ENCODE peak calls at places on chromosomes 6 and 20, in six cellular contexts. K, X, Q, N, C and D are unnamed samples.

GRCh38 chr6:168252267-168252666 is 67.3 kb downstream of the DACT2 start:
- DNase-seq in K (no peak), X (no peak), Q (no peak), N (no peak), C (no peak), D (no peak)

GRCh38 chr6:167776906-167777645 is 49.6 kb upstream of the AFDN start:
- DNase-seq in K (no peak), X (no peak), Q (no peak), N (no peak), C (no peak), D (no peak)

GRCh38 chr6:44431118-44431725 is 43.7 kb downstream of the CDC5L start:
- DNase-seq in K (no peak), X (peak), Q (peak), N (no peak), C (no peak), D (peak)

GRCh38 chr6:95803889-95804288 is 211.9 kb upstream of the FUT9 start:
- DNase-seq in K (no peak), X (no peak), Q (no peak), N (no peak), C (no peak), D (no peak)

GRCh38 chr20:62651285-62652021 is 9.2 kb downstream of the SLCO4A1 start:
- DNase-seq in K (peak), X (no peak), Q (peak), N (peak), C (peak), D (no peak)

GRCh38 chr20:20412750-20413149 is 44.8 kb downstream of the INSM1 start:
- DNase-seq in K (no peak), X (peak), Q (no peak), N (no peak), C (no peak), D (no peak)

GRCh38 chr6:4344317-4344899 is 209.0 kb upstream of the ECI2 start:
- DNase-seq in K (no peak), X (no peak), Q (no peak), N (no peak), C (no peak), D (no peak)

GRCh38 chr20:2798095-2798805 is 2.2 kb downstream of the CPXM1 start:
- DNase-seq in K (no peak), X (no peak), Q (no peak), N (no peak), C (no peak), D (no peak)

GRCh38 chr6:128554302-128554701 is 33.9 kb upstream of the PTPRK start:
- DNase-seq in K (no peak), X (no peak), Q (peak), N (no peak), C (no peak), D (no peak)

GRCh38 chr20:56111951-56112730 is 106.8 kb upstream of the CBLN4 start:
- DNase-seq in K (no peak), X (no peak), Q (no peak), N (no peak), C (no peak), D (no peak)

GRCh38 chr20:39195495-39196129 is 233.5 kb downstream of the DHX35 start:
- DNase-seq in K (no peak), X (no peak), Q (no peak), N (no peak), C (no peak), D (no peak)

GRCh38 chr6:159017757-159018559 is 18.0 kb upstream of the RSPH3 start:
- DNase-seq in K (no peak), X (no peak), Q (no peak), N (no peak), C (no peak), D (no peak)
- H3K4me3 ChIP-seq in K (no peak), X (no peak), Q (no peak), N (no peak), C (no peak), D (no peak)

DNA sequence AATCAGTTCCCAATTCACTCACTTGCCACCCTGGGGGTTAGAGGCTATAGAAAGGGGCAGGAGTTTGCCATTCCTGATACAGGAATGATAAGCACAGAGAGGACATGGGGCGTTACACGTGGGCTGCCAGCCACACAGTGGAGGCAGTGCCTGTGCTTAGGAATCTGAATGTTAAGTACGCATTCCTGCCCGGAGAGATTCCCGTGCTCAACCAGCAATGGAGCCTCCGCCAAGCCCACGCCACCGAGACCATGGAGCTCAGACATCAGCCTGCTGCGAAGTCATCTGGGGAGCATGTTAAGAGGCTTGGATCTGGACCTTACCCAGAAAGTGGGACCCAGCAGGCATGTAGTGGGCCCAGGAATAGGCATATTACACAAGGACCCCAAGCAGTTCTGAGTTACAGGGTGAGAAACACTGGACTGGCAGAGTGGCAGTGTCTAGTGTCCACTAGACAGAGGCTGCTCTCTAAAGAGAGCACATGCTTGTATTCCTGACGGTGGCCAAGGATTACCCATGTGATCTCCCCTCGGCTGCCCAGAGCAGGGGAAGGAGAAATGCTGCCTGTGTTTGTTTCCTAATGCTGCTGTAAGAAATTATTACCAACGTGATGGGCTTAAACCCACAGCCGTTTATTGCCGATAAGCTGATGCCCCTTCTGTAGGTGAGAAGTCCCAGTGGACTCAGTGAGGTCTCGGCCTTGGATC is 138.2 kb downstream of the BMP7 start:
- DNase-seq in K (no peak), X (no peak), Q (no peak), N (no peak), C (no peak), D (no peak)
- TF ChIP-seq CTCF in K (no peak), X (no peak), Q (no peak), N (no peak), C (no peak), D (no peak)

DNA sequence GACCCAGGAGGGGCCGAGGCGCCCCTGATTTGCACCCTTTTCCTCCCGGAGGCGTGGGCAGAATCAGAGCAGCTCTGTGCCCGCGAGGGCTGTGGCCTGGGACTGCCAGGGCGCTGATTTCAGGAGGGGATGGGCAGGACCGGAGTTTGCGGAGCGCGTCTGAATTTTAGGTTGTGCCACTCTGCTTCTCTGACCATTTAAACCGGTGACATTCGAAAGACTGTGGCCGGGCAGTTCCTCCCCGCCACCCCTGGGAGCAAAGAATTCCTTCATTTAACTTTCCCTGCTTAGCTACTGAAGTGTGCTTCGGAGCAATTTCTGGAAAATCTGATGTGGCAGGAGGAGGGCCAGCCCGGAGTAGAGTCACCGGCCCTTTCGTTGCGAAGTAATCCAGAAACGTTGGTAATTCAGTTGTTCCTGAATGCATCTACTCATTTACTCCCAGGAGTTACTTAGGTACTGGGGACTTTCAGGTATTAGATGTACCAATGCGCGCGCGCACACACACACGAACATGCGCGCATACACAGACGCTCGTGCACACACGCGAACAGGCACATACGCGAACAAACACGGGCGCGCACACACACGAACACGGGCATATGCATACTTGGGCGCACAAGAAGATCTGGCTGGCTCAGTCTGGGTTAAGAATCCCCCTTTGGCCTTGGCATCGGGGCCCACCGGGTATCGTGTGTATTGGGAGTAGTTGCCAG is 576 bp downstream of the CCDC170 start:
- DNase-seq in K (peak), X (peak), Q (peak), N (peak), C (no peak), D (no peak)
- H3K4me3 ChIP-seq in K (peak), X (peak), Q (peak), N (peak), C (peak), D (peak)

GRCh38 chr6:34093854-34094430 is 51.9 kb downstream of the GRM4 start:
- DNase-seq in K (no peak), X (no peak), Q (no peak), N (no peak), C (no peak), D (no peak)
- TF ChIP-seq CTCF in K (no peak), X (no peak), Q (no peak), N (no peak), C (no peak), D (no peak)

DNA sequence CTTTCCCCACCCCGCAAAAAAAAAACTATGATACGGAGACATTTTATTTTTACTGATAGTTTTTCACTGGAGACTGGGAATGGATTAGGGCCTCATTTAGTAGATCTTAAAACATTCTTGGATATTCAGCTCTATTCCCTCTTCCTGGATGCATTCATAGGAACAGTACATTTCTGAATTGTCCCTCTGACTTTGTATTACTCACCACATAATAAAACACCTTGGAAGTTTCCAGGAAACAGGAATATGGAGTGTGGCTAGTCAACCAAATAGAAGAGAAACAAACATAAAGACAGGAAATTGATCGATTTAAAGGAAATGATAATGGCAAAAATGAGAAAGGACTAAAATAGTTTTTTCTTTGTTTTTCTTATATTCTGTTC is 147.7 kb downstream of the GPX5 start:
- DNase-seq in K (no peak), X (no peak), Q (no peak), N (no peak), C (no peak), D (no peak)
- H3K4me3 ChIP-seq in K (peak), X (no peak), Q (no peak), N (no peak), C (no peak), D (no peak)

GRCh38 chr6:20492099-20492498 is 42.2 kb upstream of the CDKAL1 start:
- DNase-seq in K (no peak), X (no peak), Q (no peak), N (no peak), C (no peak), D (no peak)

GRCh38 chr6:20483902-20484497 is 50.3 kb upstream of the CDKAL1 start:
- DNase-seq in K (no peak), X (no peak), Q (peak), N (no peak), C (no peak), D (no peak)

GRCh38 chr6:20490591-20490990 is 43.7 kb upstream of the CDKAL1 start:
- DNase-seq in K (no peak), X (no peak), Q (no peak), N (no peak), C (no peak), D (no peak)

GRCh38 chr6:20486641-20487040 is 47.6 kb upstream of the CDKAL1 start:
- DNase-seq in K (no peak), X (peak), Q (no peak), N (no peak), C (no peak), D (no peak)

DNA sequence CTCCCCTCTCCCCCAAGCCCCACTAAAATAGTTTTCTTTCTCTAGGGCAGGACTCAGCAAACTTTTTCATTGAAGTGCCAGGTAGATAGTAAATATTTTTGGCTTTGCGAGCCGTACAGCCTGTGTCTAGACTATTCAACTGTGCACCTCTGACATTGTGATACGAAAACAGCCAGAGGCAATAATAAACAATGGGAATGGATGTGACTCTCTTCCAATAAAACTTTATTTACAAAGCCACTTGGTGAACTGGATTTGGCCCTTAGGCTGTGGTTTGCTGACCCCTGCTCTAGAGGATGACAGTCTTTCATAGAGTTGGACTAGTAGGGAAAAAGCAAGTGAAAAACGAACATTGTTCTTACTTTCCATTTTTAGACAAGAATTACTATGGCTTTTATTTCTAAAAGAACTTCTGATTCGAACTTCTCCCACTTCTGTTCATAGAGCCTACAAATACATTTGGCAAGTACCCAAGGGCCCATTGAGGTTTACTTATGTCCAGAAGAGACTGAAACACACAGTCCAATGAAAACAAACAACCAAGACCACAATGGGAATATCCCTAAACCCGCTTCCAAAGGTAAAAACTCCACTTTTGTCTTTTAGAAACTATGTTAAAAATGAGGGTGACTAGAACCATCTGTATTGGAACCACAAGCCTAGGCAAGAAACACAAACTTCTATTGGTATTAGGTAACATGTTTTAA is 46.4 kb upstream of the CDKAL1 start:
- DNase-seq in K (no peak), X (peak), Q (peak), N (no peak), C (no peak), D (no peak)
- TF ChIP-seq CTCF in K (no peak), X (no peak), Q (no peak), N (no peak), C (no peak), D (no peak)

GRCh38 chr20:49612127-49612738 is 44.3 kb upstream of the PTGIS start:
- DNase-seq in K (peak), X (no peak), Q (no peak), N (peak), C (no peak), D (no peak)

GRCh38 chr20:49614338-49615050 is 46.6 kb upstream of the PTGIS start:
- DNase-seq in K (no peak), X (no peak), Q (no peak), N (no peak), C (no peak), D (no peak)

GRCh38 chr20:49607568-49607967 is 39.6 kb upstream of the PTGIS start:
- DNase-seq in K (no peak), X (no peak), Q (no peak), N (peak), C (no peak), D (no peak)

GRCh38 chr20:49608752-49609670 is 41.1 kb upstream of the PTGIS start:
- DNase-seq in K (peak), X (no peak), Q (peak), N (peak), C (peak), D (no peak)

DNA sequence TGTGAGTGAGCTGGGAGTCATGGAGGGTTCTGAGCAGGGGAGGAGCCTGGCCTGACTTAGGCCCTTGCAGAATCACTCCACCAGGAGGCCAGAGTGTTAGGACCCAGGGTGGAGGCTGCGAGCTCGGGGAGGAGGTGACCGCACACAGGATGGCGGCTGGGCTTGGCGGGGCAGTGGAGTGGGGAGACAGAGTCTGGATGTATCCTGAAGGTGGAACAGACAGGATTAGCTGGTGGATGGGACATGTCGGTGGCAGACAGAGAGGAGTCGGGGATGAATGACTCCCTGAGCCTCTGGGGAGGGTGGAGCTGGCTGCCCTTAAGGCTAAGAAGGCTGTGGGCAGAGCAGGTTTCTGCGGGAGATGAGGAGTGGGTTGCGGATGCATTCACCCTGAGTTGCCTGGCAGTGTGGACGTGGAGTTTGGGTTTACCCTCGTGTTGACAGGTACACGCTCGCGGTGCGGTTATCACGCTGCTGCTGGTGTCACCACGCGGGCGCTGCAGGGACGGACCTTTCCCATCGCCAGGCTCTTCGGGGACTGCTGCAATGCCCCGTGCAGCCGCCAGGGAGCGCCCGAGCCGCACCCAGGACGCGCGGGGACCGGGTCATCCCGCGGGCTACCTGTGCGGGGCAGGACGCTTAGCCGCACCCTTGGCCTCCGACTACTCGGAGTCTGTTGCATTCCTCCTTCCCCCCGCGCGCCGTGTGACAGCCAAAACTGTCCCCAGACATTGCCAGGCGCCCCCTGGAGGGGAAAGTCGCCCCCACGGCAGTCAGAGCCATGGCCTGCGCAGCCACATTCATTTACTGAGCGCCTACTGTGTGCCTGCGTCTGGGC is 43.0 kb upstream of the PTGIS start:
- DNase-seq in K (peak), X (no peak), Q (no peak), N (peak), C (peak), D (no peak)
- H3K4me3 ChIP-seq in K (peak), X (no peak), Q (no peak), N (no peak), C (peak), D (peak)

DNA sequence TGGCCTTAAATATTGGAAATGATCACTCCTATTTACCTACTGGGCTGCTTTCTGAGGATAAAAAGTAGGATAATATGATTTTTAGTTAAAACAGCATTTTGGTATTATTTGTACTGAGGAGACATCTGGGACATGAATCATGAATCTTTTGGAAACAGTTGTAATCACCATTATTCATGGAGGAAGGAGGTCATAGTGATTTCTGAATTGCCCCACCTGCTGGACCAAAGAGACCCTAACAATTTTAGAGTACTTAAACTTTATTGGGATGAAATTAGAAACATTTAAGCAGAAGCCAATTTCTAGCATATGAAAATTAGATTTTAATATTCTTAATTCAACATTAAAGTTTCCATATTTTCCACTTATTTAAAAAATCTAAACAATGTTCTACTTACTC is 108.4 kb upstream of the SIM1 start:
- DNase-seq in K (no peak), X (peak), Q (peak), N (no peak), C (no peak), D (peak)
- TF ChIP-seq CTCF in K (no peak), X (peak), Q (peak), N (no peak), C (no peak), D (peak)

GRCh38 chr6:43075791-43076092 is 372 bp upstream of the PTK7 start:
- DNase-seq in K (no peak), X (no peak), Q (no peak), N (no peak), C (no peak), D (no peak)
- H3K4me3 ChIP-seq in K (peak), X (peak), Q (peak), N (peak), C (peak), D (peak)